ENCODE peak calls at places on chromosome 19, in four cellular contexts. B is brain microvascular endothelial cell, J is heart right ventricle, U is thyroid gland. F is an unnamed sample.

GRCh38 chr19:47021536-47022139 is 2.0 kb downstream of the NPAS1 start:
- DNase-seq in B (no peak), J (no peak), U (no peak), F (peak; percentile 26)

GRCh38 chr19:35768082-35768421 is 7.3 kb upstream of the ARHGAP33 start:
- DNase-seq in B (no peak), J (no peak), U (no peak), F (no peak)

GRCh38 chr19:39247701-39248664 is 673 bp downstream of the IFNL4 start:
- DNase-seq in B (no peak), J (no peak), U (no peak), F (no peak)

GRCh38 chr19:38511074-38511708 is 77.7 kb downstream of the RYR1 start:
- DNase-seq in B (no peak), J (no peak), U (no peak), F (no peak)

GRCh38 chr19:29578349-29578748 is 27.7 kb upstream of the POP4 start:
- DNase-seq in B (no peak), J (no peak), U (no peak), F (no peak)

GRCh38 chr19:30564551-30565011 is 192.4 kb downstream of the ZNF536 start:
- DNase-seq in B (no peak), J (no peak), U (no peak), F (peak; percentile 46)

GRCh38 chr19:36032251-36033104 is at the start of gene CLIP3:
- DNase-seq in B (peak; percentile 44), J (peak; percentile 75), U (peak; percentile 14), F (peak; percentile 80)

GRCh38 chr19:4089400-4089908 is 22.8 kb upstream of the ZBTB7A start:
- DNase-seq in B (no peak), J (no peak), U (no peak), F (no peak)

GRCh38 chr19:39296055-39296645 is at the start of gene IFNL1:
- DNase-seq in B (no peak), J (no peak), U (no peak), F (no peak)

DNA sequence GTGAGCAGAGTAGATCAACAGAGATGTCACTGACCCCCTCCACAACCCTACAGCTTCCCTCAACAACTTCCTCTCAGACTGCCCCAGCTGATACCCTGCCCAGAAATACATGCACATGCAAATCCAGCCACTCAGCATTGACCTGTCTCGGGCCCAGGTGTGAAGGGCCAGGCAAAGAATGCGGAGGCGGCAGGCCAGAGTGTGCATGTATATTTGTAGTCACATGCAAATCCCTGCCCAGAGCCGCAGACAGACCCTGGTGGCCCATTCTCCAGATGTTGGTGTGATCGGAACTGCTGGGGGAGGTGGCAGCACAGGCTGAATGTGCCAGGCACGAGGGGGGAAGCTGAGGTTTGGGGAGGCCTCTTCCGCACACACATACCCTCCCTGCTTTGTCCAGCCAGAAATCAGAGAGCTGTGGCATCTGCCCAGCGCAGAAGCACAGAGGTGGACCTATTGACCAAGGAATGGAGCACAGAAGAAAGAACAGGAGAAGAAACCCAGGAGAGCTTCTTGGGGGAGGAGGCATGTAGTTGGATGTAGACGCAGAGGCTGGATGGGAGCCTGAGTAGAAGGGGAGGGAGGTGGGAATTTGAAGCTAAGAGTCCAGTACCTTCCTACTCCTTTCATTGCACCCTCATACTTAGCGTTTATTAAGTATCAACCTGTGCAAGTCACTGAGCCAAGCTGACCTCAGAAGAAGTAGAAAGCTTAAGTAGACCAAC is 14.4 kb downstream of the MEF2B start:
- DNase-seq in B (no peak), J (no peak), U (no peak), F (no peak)
- H3K4me3 ChIP-seq in B (no peak overlapping the region), J (no peak overlapping the region), U (no peak overlapping the region), F (no peak overlapping the region)

GRCh38 chr19:821976-822773 is 420 bp upstream of the PLPPR3 start:
- DNase-seq in B (no peak), J (no peak), U (no peak), F (no peak)

GRCh38 chr19:824885-825284 is 2.8 kb upstream of the AZU1 start:
- DNase-seq in B (no peak), J (no peak), U (no peak), F (no peak)

GRCh38 chr19:825897-826640 is 1.6 kb upstream of the AZU1 start:
- DNase-seq in B (no peak), J (no peak), U (no peak), F (no peak)

GRCh38 chr19:821228-821975 is at the start of gene PLPPR3:
- DNase-seq in B (no peak), J (no peak), U (no peak), F (peak; percentile 44)

DNA sequence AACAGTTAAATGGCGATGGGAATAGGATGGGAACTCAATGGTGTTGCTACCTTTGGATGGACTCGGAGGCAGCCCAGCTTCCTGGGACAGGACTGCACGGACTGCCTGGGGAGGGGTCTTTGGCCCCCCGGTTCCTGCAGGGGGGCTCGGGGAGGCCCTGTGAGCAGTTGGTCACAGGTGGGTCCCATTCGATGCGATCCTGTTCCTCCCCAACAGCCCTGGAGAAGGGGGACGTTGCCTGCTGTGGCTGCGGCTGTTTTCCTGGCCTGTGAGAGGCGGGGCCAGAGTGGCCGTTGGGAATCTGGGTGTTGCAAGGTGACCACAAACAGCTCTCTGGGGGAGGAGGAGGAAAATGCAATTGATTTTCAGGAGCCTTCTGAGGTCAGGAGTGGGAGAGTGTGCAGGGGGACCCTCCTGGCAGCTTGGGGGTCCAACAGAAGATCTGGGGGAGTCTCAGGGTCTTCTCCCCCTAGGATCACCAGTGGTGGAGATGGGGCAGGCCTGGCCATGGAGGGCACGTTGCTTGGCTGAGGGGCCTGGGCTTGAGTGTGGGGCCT is 1.9 kb upstream of the PLPPR3 start:
- DNase-seq in B (no peak), J (no peak), U (no peak), F (peak; percentile 58)
- H3K27ac ChIP-seq in B (no peak overlapping the region), J (no peak overlapping the region), U (no peak overlapping the region), F (peak overlapping the region; percentile 55)

DNA sequence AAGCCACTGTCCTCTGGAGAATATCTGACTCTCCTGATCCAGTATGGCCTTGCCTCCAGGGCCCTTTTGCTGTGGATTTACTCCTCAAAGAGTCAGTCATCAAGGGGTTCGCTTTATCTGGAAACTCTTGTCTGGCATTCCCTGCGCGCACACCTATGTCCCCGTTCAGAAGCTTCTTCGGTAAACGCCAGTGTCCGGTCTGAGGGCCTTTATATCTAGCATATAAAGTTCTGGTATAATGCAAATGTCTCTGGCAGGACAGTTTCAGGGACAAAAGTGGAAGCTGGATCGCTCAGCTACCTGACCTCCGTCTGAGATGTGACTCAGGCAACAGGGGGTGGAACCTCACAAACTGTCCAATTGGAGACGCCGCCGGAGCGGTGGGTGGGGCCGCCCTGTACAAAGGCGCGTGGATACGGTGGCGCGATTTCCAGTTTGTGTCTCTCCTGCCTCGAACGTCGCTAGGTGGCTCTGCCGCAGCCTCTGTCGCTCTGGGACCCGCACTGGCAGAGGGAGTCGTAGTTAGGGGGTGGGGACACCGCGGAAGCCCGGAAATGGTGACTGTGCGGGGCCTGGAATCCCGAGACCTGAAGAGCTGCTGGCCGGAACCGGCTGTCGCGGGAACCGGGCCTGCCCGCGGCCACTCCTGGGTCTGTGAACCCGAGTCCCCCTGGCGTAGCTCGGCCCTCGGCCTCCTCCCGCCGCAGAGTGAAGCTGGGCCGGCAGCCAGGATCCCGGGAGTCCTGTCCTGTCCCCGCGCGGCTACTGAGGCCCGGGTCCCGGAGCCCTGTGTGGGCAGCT is 10.6 kb upstream of the ZNF709 start:
- DNase-seq in B (peak; percentile 84), J (peak; percentile 93), U (peak; percentile 98), F (peak; percentile 98)
- TF ChIP-seq CTCF in B (peak; percentile 44), J (peak; percentile 68), U (peak; percentile 27), F (peak; percentile 74)

GRCh38 chr19:41886761-41887710 is 4.1 kb downstream of the ARHGEF1 start:
- DNase-seq in B (no peak), J (no peak), U (no peak), F (no peak)

GRCh38 chr19:41883821-41884733 is 1.1 kb downstream of the ARHGEF1 start:
- DNase-seq in B (peak; percentile 93), J (peak; percentile 95), U (peak; percentile 94), F (peak; percentile 97)

GRCh38 chr19:41888926-41889325 is 5.9 kb downstream of the ARHGEF1 start:
- DNase-seq in B (no peak), J (no peak), U (no peak), F (no peak)

GRCh38 chr19:41889896-41890295 is 6.9 kb downstream of the ARHGEF1 start:
- DNase-seq in B (no peak), J (no peak), U (no peak), F (no peak)

GRCh38 chr19:41887711-41888382 is 4.9 kb downstream of the ARHGEF1 start:
- DNase-seq in B (no peak), J (no peak), U (no peak), F (no peak)
- H3K4me3 ChIP-seq in B (no peak overlapping the region), J (no peak overlapping the region), U (no peak overlapping the region), F (no peak overlapping the region)

F was measured in WERI-Rb-1.